ENCODE peak calls at places on chromosomes 2 and 18, in five cellular contexts. P is IMR-90, L is neuronal stem cell, I is mesenchymal stem cell, D is H1. X is an unnamed sample.

GRCh38 chr2:72744049-72744448 is 81.8 kb downstream of the EXOC6B start:
- DNase-seq in L (no peak), I (peak), P (peak), D (no peak), X (no peak)

GRCh38 chr2:23618696-23619530 is 233.9 kb downstream of the KLHL29 start:
- DNase-seq in I (no peak), L (no peak), P (peak), D (no peak), X (peak)

GRCh38 chr2:182506606-182507005 is 79.8 kb upstream of the PDE1A start:
- DNase-seq in P (peak), L (no peak), D (no peak), I (peak), X (no peak)

GRCh38 chr2:112140413-112140802 is 2.2 kb downstream of the FBLN7 start:
- DNase-seq in P (no peak), I (no peak), D (no peak), L (no peak), X (no peak)

GRCh38 chr2:134406311-134406710 is 152.4 kb downstream of the MGAT5 start:
- DNase-seq in D (no peak), I (no peak), L (no peak), P (no peak), X (no peak)

GRCh38 chr2:74944987-74945782 is 13.3 kb upstream of the POLE4 start:
- DNase-seq in D (no peak), I (no peak), L (no peak), P (peak), X (no peak)

GRCh38 chr2:100418563-100418962 is 1.1 kb upstream of the CHST10 start:
- DNase-seq in L (no peak), I (no peak), P (no peak), D (no peak), X (no peak)

GRCh38 chr2:134657650-134658250 is 61.0 kb downstream of the TMEM163 start:
- DNase-seq in I (no peak), L (no peak), D (no peak), P (no peak), X (no peak)

GRCh38 chr2:46886268-46887027 is 29.2 kb downstream of the MCFD2 start:
- DNase-seq in P (no peak), I (no peak), L (no peak), D (no peak), X (no peak)

GRCh38 chr18:14935210-14935609 is 187.2 kb downstream of the ANKRD30B start:
- DNase-seq in L (no peak), P (no peak), D (no peak), I (no peak), X (no peak)

GRCh38 chr18:48657446-48658120 is 118.8 kb downstream of the CTIF start:
- DNase-seq in P (no peak), I (no peak), L (no peak), D (no peak), X (no peak)

GRCh38 chr2:177806025-177806424 is 266.6 kb downstream of the PDE11A start:
- DNase-seq in L (no peak), D (no peak), I (no peak), P (no peak), X (no peak)

GRCh38 chr18:2971741-2972552 is 41.0 kb downstream of the LPIN2 start:
- DNase-seq in P (no peak), I (peak), D (no peak), L (no peak), X (peak)

GRCh38 chr2:127424598-127425379 is 6.6 kb downstream of the PROC start:
- DNase-seq in P (no peak), D (no peak), L (no peak), I (no peak), X (no peak)

GRCh38 chr2:191933307-191934105 is 86.6 kb upstream of the CAVIN2 start:
- DNase-seq in I (peak), L (no peak), D (no peak), P (peak), X (no peak)

GRCh38 chr2:166573393-166573792 is 79.3 kb upstream of the SCN7A start:
- DNase-seq in I (peak), P (peak), L (peak), D (peak), X (no peak)

GRCh38 chr18:28015671-28016070 is 161.3 kb downstream of the CDH2 start:
- DNase-seq in L (no peak), I (no peak), P (no peak), D (no peak), X (no peak)

GRCh38 chr2:237870126-237870525 is 10.7 kb downstream of the RAMP1 start:
- DNase-seq in L (no peak), D (no peak), P (no peak), I (no peak), X (no peak)

DNA sequence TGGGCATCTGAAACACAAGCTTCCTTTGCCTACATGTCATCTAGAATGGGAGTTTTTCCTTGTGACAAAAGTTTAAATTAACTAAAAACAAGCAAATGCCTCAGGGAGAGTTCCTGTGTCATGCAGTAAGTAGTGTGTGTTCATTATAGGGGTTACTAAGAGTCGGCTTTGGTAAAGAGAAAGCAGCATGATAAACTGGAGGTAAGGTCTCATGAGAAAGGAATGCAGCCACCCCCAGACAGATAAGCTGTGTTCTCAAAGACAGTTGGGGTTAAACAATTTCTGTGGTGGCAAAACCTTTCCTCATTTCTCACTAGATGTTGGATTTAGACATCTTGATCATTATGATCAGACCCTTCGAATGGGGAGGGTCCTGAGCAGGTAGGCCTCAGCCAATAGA is 129.7 kb downstream of the MAP4K4 start:
- DNase-seq in L (no peak), D (no peak), P (peak), I (peak), X (peak)
- H3K4me3 ChIP-seq in L (no peak), D (no peak), P (no peak), I (no peak), X (no peak)

GRCh38 chr2:5325523-5325922 is 366.7 kb upstream of the SOX11 start:
- DNase-seq in D (no peak), L (no peak), I (no peak), P (no peak), X (no peak)

GRCh38 chr2:5319493-5319892 is 372.7 kb upstream of the SOX11 start:
- DNase-seq in I (no peak), D (no peak), L (no peak), P (no peak), X (no peak)

GRCh38 chr2:5322414-5322813 is 369.8 kb upstream of the SOX11 start:
- DNase-seq in D (no peak), P (no peak), L (no peak), I (no peak), X (no peak)
- H3K4ac ChIP-seq in D (no peak), P (no peak), L (no peak), I (no peak), X (no peak)

GRCh38 chr18:63378919-63379638 is 12.1 kb upstream of the KDSR start:
- DNase-seq in I (no peak), D (no peak), L (no peak), P (no peak), X (no peak)
- H2AFZ ChIP-seq in I (no peak), D (no peak), L (peak), P (no peak), X (no peak)

DNA sequence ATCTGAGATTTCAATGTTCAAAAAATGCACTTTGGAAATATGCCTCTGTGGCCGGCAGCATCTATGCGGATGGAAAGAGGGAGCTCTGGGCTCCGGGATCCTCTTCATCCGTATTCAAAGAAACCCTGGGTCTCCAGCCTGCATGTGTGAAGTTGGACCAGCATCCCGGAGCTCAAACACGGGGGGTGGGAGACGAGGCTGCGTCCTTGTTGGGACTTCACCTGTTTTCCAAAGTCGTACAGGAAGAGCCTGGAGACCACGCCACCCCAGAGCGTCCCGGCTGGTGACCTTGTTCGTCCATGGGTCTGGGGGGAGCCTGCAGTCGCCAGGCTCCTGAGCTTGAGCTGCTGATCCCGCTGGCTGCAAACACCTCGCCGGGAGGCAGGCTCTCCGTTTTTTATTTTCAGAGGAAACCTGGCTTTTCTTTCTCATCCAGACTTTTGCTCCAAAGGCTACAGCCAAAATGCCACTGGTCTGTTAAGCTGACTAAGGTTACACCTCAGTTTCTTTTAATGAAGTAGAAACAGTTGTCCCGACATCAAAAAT is 77.4 kb downstream of the PTGR3 start:
- DNase-seq in L (no peak), I (no peak), P (no peak), D (no peak), X (no peak)
- H3K4me3 ChIP-seq in L (no peak), I (no peak), P (no peak), D (no peak), X (no peak)